ENCODE peak calls at places on chromosomes 6 and 20, in eight cellular contexts. K, O, B, F, C, P, M and X are unnamed samples.

GRCh38 chr6:34391023-34391485 is 1.4 kb downstream of the NUDT3 start:
- DNase-seq in K (no peak), O (no peak), B (no peak), F (peak), C (peak), P (peak), M (no peak), X (peak)

GRCh38 chr6:113122060-113122459 is 735.1 kb upstream of the MARCKS start:
- DNase-seq in K (no peak), O (no peak), B (peak), F (peak), C (no peak), P (peak), M (peak), X (no peak)

GRCh38 chr6:110590821-110591351 is 114.5 kb upstream of the SLC22A16 start:
- DNase-seq in K (no peak), O (no peak), B (no peak), F (peak), C (no peak), P (peak), M (no peak), X (no peak)

GRCh38 chr6:136646377-136646776 is 96.2 kb upstream of the MAP7 start:
- DNase-seq in K (no peak), O (no peak), B (no peak), F (no peak), C (no peak), P (no peak), M (no peak), X (no peak)

GRCh38 chr6:26216886-26217713 is 129.9 kb downstream of the HFE start:
- DNase-seq in K (peak), O (peak), B (no peak), F (peak), C (no peak), P (no peak), M (peak), X (peak)

GRCh38 chr6:71338540-71339316 is 50.1 kb downstream of the OGFRL1 start:
- DNase-seq in K (no peak), O (no peak), B (no peak), F (no peak), C (no peak), P (no peak), M (no peak), X (no peak)

GRCh38 chr6:455006-455585 is 63.5 kb downstream of the IRF4 start:
- DNase-seq in K (no peak), O (peak), B (no peak), F (no peak), C (no peak), P (no peak), M (no peak), X (no peak)

GRCh38 chr6:35044771-35045275 is 96.3 kb downstream of the TCP11 start:
- DNase-seq in K (no peak), O (no peak), B (no peak), F (peak), C (no peak), P (no peak), M (no peak), X (peak)

GRCh38 chr20:63641146-63641791 is 12.0 kb downstream of the STMN3 start:
- DNase-seq in K (peak), O (peak), B (no peak), F (no peak), C (no peak), P (no peak), M (no peak), X (no peak)

GRCh38 chr6:9116026-9116425 is 680.7 kb upstream of the SLC35B3 start:
- DNase-seq in K (peak), O (no peak), B (no peak), F (peak), C (no peak), P (no peak), M (no peak), X (no peak)

GRCh38 chr20:48403362-48403761 is 424.4 kb downstream of the PREX1 start:
- DNase-seq in K (no peak), O (no peak), B (no peak), F (no peak), C (no peak), P (no peak), M (no peak), X (no peak)

GRCh38 chr20:23702021-23702420 is 13.2 kb upstream of the CST4 start:
- DNase-seq in K (no peak), O (no peak), B (no peak), F (no peak), C (no peak), P (no peak), M (no peak), X (no peak)

GRCh38 chr6:19268117-19268516 is 569.1 kb upstream of the ID4 start:
- DNase-seq in K (no peak), O (no peak), B (no peak), F (no peak), C (no peak), P (no peak), M (no peak), X (no peak)

GRCh38 chr6:39753745-39754084 is 28.5 kb upstream of the KIF6 start:
- DNase-seq in K (no peak), O (no peak), B (no peak), F (no peak), C (no peak), P (no peak), M (no peak), X (no peak)

GRCh38 chr6:37182736-37183590 is 13.0 kb downstream of the PIM1 start:
- DNase-seq in K (no peak), O (peak), B (no peak), F (no peak), C (no peak), P (no peak), M (no peak), X (no peak)

GRCh38 chr6:15504581-15505350 is 158.1 kb downstream of the DTNBP1 start:
- DNase-seq in K (no peak), O (no peak), B (no peak), F (peak), C (no peak), P (peak), M (no peak), X (peak)

GRCh38 chr20:53755733-53756523 is 162.3 kb upstream of the ZNF217 start:
- DNase-seq in K (no peak), O (no peak), B (no peak), F (no peak), C (no peak), P (no peak), M (no peak), X (peak)

GRCh38 chr6:48194596-48195295 is 83.7 kb upstream of the PTCHD4 start:
- DNase-seq in K (no peak), O (no peak), B (no peak), F (no peak), C (no peak), P (no peak), M (no peak), X (no peak)

GRCh38 chr20:42549496-42549895 is 640.2 kb downstream of the PTPRT start:
- DNase-seq in K (no peak), O (no peak), B (no peak), F (no peak), C (no peak), P (no peak), M (no peak), X (no peak)

GRCh38 chr6:110999634-111000270 is 17.9 kb downstream of the RPF2 start:
- DNase-seq in K (no peak), O (no peak), B (no peak), F (no peak), C (no peak), P (no peak), M (no peak), X (no peak)

GRCh38 chr6:26538572-26538902 is 371 bp downstream of the HMGN4 start:
- DNase-seq in K (no peak), O (no peak), B (no peak), F (no peak), C (no peak), P (no peak), M (no peak), X (no peak)

GRCh38 chr6:139029470-139030210 is 1.1 kb downstream of the ABRACL start:
- DNase-seq in K (peak), O (no peak), B (no peak), F (peak), C (peak), P (peak), M (peak), X (peak)

GRCh38 chr6:11232968-11233626 is 629 bp upstream of the NEDD9 start:
- DNase-seq in K (no peak), O (no peak), B (no peak), F (no peak), C (peak), P (peak), M (no peak), X (no peak)

GRCh38 chr20:36082516-36082915 is 72.0 kb upstream of the EPB41L1 start:
- DNase-seq in K (no peak), O (no peak), B (no peak), F (no peak), C (no peak), P (no peak), M (no peak), X (no peak)

GRCh38 chr6:147055821-147056392 is 148.3 kb upstream of the STXBP5 start:
- DNase-seq in K (no peak), O (no peak), B (no peak), F (no peak), C (no peak), P (no peak), M (no peak), X (no peak)

GRCh38 chr20:45419188-45420091 is 3.5 kb downstream of the PIGT start:
- DNase-seq in K (no peak), O (no peak), B (no peak), F (peak), C (no peak), P (peak), M (no peak), X (peak)

GRCh38 chr20:9417665-9418064 is 96.7 kb upstream of the LAMP5 start:
- DNase-seq in K (no peak), O (no peak), B (no peak), F (peak), C (no peak), P (no peak), M (no peak), X (no peak)

GRCh38 chr6:85403331-85404015 is 46.4 kb upstream of the NT5E start:
- DNase-seq in K (no peak), O (no peak), B (no peak), F (peak), C (no peak), P (peak), M (no peak), X (no peak)

GRCh38 chr6:56026461-56027180 is 151.2 kb upstream of the BMP5 start:
- DNase-seq in K (no peak), O (no peak), B (no peak), F (peak), C (peak), P (no peak), M (no peak), X (no peak)

GRCh38 chr6:84568971-84569370 is 195.4 kb downstream of the TBX18 start:
- DNase-seq in K (no peak), O (no peak), B (no peak), F (no peak), C (no peak), P (no peak), M (no peak), X (no peak)

GRCh38 chr6:142802124-142802523 is 142.9 kb downstream of the HIVEP2 start:
- DNase-seq in K (no peak), O (peak), B (peak), F (peak), C (no peak), P (peak), M (no peak), X (no peak)

GRCh38 chr6:155085582-155086253 is 90.6 kb downstream of the TIAM2 start:
- DNase-seq in K (no peak), O (no peak), B (no peak), F (peak), C (no peak), P (no peak), M (no peak), X (no peak)

GRCh38 chr6:107692351-107692750 is 131.8 kb downstream of the SCML4 start:
- DNase-seq in K (no peak), O (no peak), B (no peak), F (no peak), C (no peak), P (no peak), M (no peak), X (no peak)

GRCh38 chr6:139271056-139271455 is 20.7 kb downstream of the TXLNB start:
- DNase-seq in K (no peak), O (no peak), B (no peak), F (no peak), C (no peak), P (no peak), M (no peak), X (no peak)

GRCh38 chr6:46044876-46045617 is 29.4 kb upstream of the CLIC5 start:
- DNase-seq in K (no peak), O (no peak), B (no peak), F (peak), C (no peak), P (peak), M (no peak), X (no peak)

GRCh38 chr6:9657994-9658393 is 756.9 kb downstream of the TFAP2A start:
- DNase-seq in K (no peak), O (no peak), B (no peak), F (peak), C (no peak), P (no peak), M (no peak), X (no peak)

GRCh38 chr6:37038297-37039198 is 33.1 kb downstream of the FGD2 start:
- DNase-seq in K (no peak), O (no peak), B (no peak), F (no peak), C (no peak), P (no peak), M (no peak), X (peak)

GRCh38 chr20:4897600-4897999 is 103.7 kb downstream of the SLC23A2 start:
- DNase-seq in K (no peak), O (no peak), B (no peak), F (no peak), C (no peak), P (no peak), M (no peak), X (no peak)

GRCh38 chr6:165811512-165811911 is 148.5 kb upstream of the PDE10A start:
- DNase-seq in K (no peak), O (no peak), B (no peak), F (peak), C (no peak), P (peak), M (no peak), X (no peak)

GRCh38 chr6:67131827-67132226 is 1424.8 kb upstream of the EYS start:
- DNase-seq in K (no peak), O (no peak), B (no peak), F (no peak), C (no peak), P (no peak), M (no peak), X (no peak)